ENCODE peak calls at places on chromosome 21, in six cellular contexts. One of them, this sample, is unnamed.

GRCh38 chr21:41832230-41833137 is 46.7 kb downstream of the PRDM15 start:
- DNase-seq in GM23338: no peak
- DNase-seq in H1: no peak
- DNase-seq in K562: no peak
- DNase-seq in GM12878: no peak
- DNase-seq in HepG2: no peak
- DNase-seq in this sample: no peak

GRCh38 chr21:46066843-46067331 is 31.0 kb upstream of the COL6A2 start:
- DNase-seq in GM23338: no peak
- DNase-seq in H1: no peak
- DNase-seq in K562: no peak
- DNase-seq in GM12878: no peak
- DNase-seq in HepG2: no peak
- DNase-seq in this sample: no peak

GRCh38 chr21:45869121-45870007 is 112.2 kb upstream of the COL6A1 start:
- DNase-seq in GM23338: no peak
- DNase-seq in H1: no peak
- DNase-seq in K562: no peak
- DNase-seq in GM12878: no peak
- DNase-seq in HepG2: no peak
- DNase-seq in this sample: no peak

GRCh38 chr21:38376235-38376634 is 119.4 kb downstream of the KCNJ15 start:
- DNase-seq in GM23338: no peak
- DNase-seq in H1: no peak
- DNase-seq in K562: no peak
- DNase-seq in GM12878: no peak
- DNase-seq in HepG2: no peak
- DNase-seq in this sample: no peak

GRCh38 chr21:42263591-42264131 is 44.7 kb downstream of the ABCG1 start:
- DNase-seq in GM23338: peak
- DNase-seq in H1: no peak
- DNase-seq in K562: no peak
- DNase-seq in GM12878: no peak
- DNase-seq in HepG2: no peak
- DNase-seq in this sample: no peak

GRCh38 chr21:41878831-41879189 is 334 bp downstream of the PRDM15 start:
- DNase-seq in GM23338: peak
- DNase-seq in H1: no peak
- DNase-seq in K562: peak
- DNase-seq in GM12878: no peak
- DNase-seq in HepG2: peak
- DNase-seq in this sample: peak

GRCh38 chr21:30996728-30997127 is 41.5 kb downstream of the KRTAP19-8 start:
- DNase-seq in GM23338: peak
- DNase-seq in H1: no peak
- DNase-seq in K562: no peak
- DNase-seq in GM12878: no peak
- DNase-seq in HepG2: no peak
- DNase-seq in this sample: no peak

GRCh38 chr21:39232926-39233325 is 49.7 kb upstream of the PSMG1 start:
- DNase-seq in GM23338: no peak
- DNase-seq in H1: no peak
- DNase-seq in K562: no peak
- DNase-seq in GM12878: no peak
- DNase-seq in HepG2: no peak
- DNase-seq in this sample: no peak

GRCh38 chr21:32184485-32184884 is 94.4 kb downstream of the MIS18A start:
- DNase-seq in GM23338: peak
- DNase-seq in H1: no peak
- DNase-seq in K562: no peak
- DNase-seq in GM12878: no peak
- DNase-seq in HepG2: no peak
- DNase-seq in this sample: no peak

GRCh38 chr21:31667639-31668038 is 8.1 kb downstream of the SOD1 start:
- DNase-seq in GM23338: no peak
- DNase-seq in H1: no peak
- DNase-seq in K562: no peak
- DNase-seq in GM12878: no peak
- DNase-seq in HepG2: no peak
- DNase-seq in this sample: no peak

GRCh38 chr21:33299181-33299752 is 25.5 kb upstream of the IFNAR1 start:
- DNase-seq in GM23338: peak
- DNase-seq in H1: no peak
- DNase-seq in K562: no peak
- DNase-seq in GM12878: peak
- DNase-seq in HepG2: no peak
- DNase-seq in this sample: no peak

GRCh38 chr21:39153842-39154241 is 29.4 kb downstream of the PSMG1 start:
- DNase-seq in GM23338: no peak
- DNase-seq in H1: no peak
- DNase-seq in K562: no peak
- DNase-seq in GM12878: no peak
- DNase-seq in HepG2: no peak
- DNase-seq in this sample: no peak

GRCh38 chr21:42007541-42007940 is 2.6 kb downstream of the ZBTB21 start:
- DNase-seq in GM23338: no peak
- DNase-seq in H1: no peak
- DNase-seq in K562: no peak
- DNase-seq in GM12878: no peak
- DNase-seq in HepG2: no peak
- DNase-seq in this sample: no peak

GRCh38 chr21:44364151-44365053 is 11.0 kb downstream of the TRPM2 start:
- DNase-seq in GM23338: peak
- DNase-seq in H1: no peak
- DNase-seq in K562: no peak
- DNase-seq in GM12878: no peak
- DNase-seq in HepG2: no peak
- DNase-seq in this sample: no peak

GRCh38 chr21:26686278-26686677 is 113.2 kb upstream of the CYYR1 start:
- DNase-seq in GM23338: peak
- DNase-seq in H1: no peak
- DNase-seq in K562: no peak
- DNase-seq in GM12878: no peak
- DNase-seq in HepG2: no peak
- DNase-seq in this sample: peak

GRCh38 chr21:28227881-28228623 is 764.6 kb downstream of the LTN1 start:
- DNase-seq in GM23338: no peak
- DNase-seq in H1: no peak
- DNase-seq in K562: no peak
- DNase-seq in GM12878: no peak
- DNase-seq in HepG2: no peak
- DNase-seq in this sample: no peak

GRCh38 chr21:44413566-44414290 is 41.6 kb upstream of the LRRC3 start:
- DNase-seq in GM23338: no peak
- DNase-seq in H1: no peak
- DNase-seq in K562: no peak
- DNase-seq in GM12878: no peak
- DNase-seq in HepG2: no peak
- DNase-seq in this sample: no peak

GRCh38 chr21:36773995-36774394 is 75.1 kb downstream of the SIM2 start:
- DNase-seq in GM23338: no peak
- DNase-seq in H1: no peak
- DNase-seq in K562: no peak
- DNase-seq in GM12878: no peak
- DNase-seq in HepG2: no peak
- DNase-seq in this sample: no peak

GRCh38 chr21:36768496-36768895 is 69.6 kb downstream of the SIM2 start:
- DNase-seq in GM23338: no peak
- DNase-seq in H1: no peak
- DNase-seq in K562: no peak
- DNase-seq in GM12878: no peak
- DNase-seq in HepG2: no peak
- DNase-seq in this sample: no peak

GRCh38 chr21:36776981-36777617 is 78.2 kb downstream of the SIM2 start:
- DNase-seq in GM23338: no peak
- DNase-seq in H1: no peak
- DNase-seq in K562: no peak
- DNase-seq in GM12878: no peak
- DNase-seq in HepG2: no peak
- DNase-seq in this sample: no peak

GRCh38 chr21:36769051-36769867 is 70.3 kb downstream of the SIM2 start:
- DNase-seq in GM23338: no peak
- DNase-seq in H1: no peak
- DNase-seq in K562: no peak
- DNase-seq in GM12878: no peak
- DNase-seq in HepG2: no peak
- DNase-seq in this sample: no peak

DNA sequence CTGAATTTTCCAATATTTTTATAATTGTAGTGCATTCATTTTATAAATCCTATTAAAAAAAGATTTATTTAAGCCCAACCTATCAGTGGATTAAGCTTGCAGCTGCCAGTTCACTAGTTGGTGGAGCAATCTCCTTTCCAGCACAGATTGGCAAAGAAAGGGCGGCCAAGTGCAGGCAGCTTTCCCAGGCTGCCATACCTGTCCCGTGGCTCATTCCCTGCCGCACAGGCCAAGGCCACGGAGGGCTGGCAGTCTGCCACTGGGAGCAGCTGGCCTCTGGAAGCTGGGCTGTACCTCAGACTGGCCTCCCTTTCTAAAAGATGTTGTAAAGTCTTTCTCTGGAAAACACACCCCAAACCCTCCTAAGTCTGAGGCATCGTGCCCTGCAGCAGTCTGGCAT is 74.2 kb downstream of the SIM2 start:
- DNase-seq in GM23338: no peak
- DNase-seq in H1: no peak
- DNase-seq in K562: no peak
- DNase-seq in GM12878: no peak
- DNase-seq in HepG2: peak
- DNase-seq in this sample: no peak
- TF ChIP-seq CREB1 in GM23338: no peak
- TF ChIP-seq CREB1 in H1: no peak
- TF ChIP-seq CREB1 in K562: no peak
- TF ChIP-seq CREB1 in GM12878: no peak
- TF ChIP-seq CREB1 in HepG2: no peak
- TF ChIP-seq CREB1 in this sample: no peak

GRCh38 chr21:36661511-36662309 is 37.2 kb upstream of the SIM2 start:
- DNase-seq in GM23338: peak
- DNase-seq in H1: no peak
- DNase-seq in K562: peak
- DNase-seq in GM12878: no peak
- DNase-seq in HepG2: peak
- DNase-seq in this sample: peak
- TF ChIP-seq CREB1 in GM23338: peak
- TF ChIP-seq CREB1 in H1: no peak
- TF ChIP-seq CREB1 in K562: no peak
- TF ChIP-seq CREB1 in GM12878: no peak
- TF ChIP-seq CREB1 in HepG2: no peak
- TF ChIP-seq CREB1 in this sample: no peak

DNA sequence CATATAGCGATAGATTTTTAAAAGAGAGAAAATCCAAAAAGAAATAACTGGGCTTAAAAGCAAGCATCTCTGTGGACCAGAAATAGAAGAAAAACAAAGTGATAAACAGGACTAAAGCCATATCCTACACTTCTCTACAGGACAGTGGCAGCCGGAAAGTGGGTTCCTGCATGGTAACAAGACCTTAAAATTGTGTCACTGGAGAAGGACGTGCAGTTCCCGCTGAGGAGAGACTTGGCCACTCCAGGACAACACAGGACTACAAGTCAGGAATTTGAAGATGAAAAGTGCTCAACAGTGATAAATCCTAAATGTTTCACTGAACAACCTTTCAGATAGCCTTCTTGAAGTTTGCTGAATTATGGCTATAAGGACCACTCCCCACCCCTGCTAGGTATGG is 1.9 kb upstream of the HLCS start:
- DNase-seq in GM23338: no peak
- DNase-seq in H1: no peak
- DNase-seq in K562: no peak
- DNase-seq in GM12878: no peak
- DNase-seq in HepG2: no peak
- DNase-seq in this sample: no peak
- TF ChIP-seq CREB1 in GM23338: no peak
- TF ChIP-seq CREB1 in H1: no peak
- TF ChIP-seq CREB1 in K562: no peak
- TF ChIP-seq CREB1 in GM12878: no peak
- TF ChIP-seq CREB1 in HepG2: no peak
- TF ChIP-seq CREB1 in this sample: no peak

GRCh38 chr21:36654341-36654740 is 44.6 kb upstream of the SIM2 start:
- DNase-seq in GM23338: no peak
- DNase-seq in H1: no peak
- DNase-seq in K562: no peak
- DNase-seq in GM12878: no peak
- DNase-seq in HepG2: no peak
- DNase-seq in this sample: no peak
- TF ChIP-seq CREB1 in GM23338: no peak
- TF ChIP-seq CREB1 in H1: no peak
- TF ChIP-seq CREB1 in K562: no peak
- TF ChIP-seq CREB1 in GM12878: no peak
- TF ChIP-seq CREB1 in HepG2: no peak
- TF ChIP-seq CREB1 in this sample: no peak